ENCODE peak calls at places on chromosomes 6 and 20, in eight cellular contexts. One of them, this sample, is unnamed.
A peak's percentile ranks its signal among the peaks of the same experiment; 100 is the strongest.

GRCh38 chr20:47704746-47705496 is 80.4 kb downstream of the SULF2 start:
- DNase-seq in stimulated activated CD8-positive, alpha-beta memory T cell treated with anti-CD3 and anti-CD28 coated beads, Interleukin-4, amount 100 ng/mL, for 24 hours: no peak
- DNase-seq in effector CD4-positive, alpha-beta T cell: no peak
- DNase-seq in pancreas: no peak
- DNase-seq in activated T-helper 1 cell treated with Interleukin-2 at 50 U/mL for 16 hours: no peak
- DNase-seq in amniotic stem cell: no peak
- DNase-seq in activated naive CD8-positive, alpha-beta T cell treated with anti-CD3 and anti-CD28 coated beads for 36 hours: no peak
- DNase-seq in midbrain: no peak
- DNase-seq in this sample: no peak

GRCh38 chr20:17712708-17713107 is 12.9 kb downstream of the BANF2 start:
- DNase-seq in amniotic stem cell: no peak
- DNase-seq in stimulated activated CD8-positive, alpha-beta memory T cell treated with anti-CD3 and anti-CD28 coated beads, Interleukin-4, amount 100 ng/mL, for 24 hours: no peak
- DNase-seq in pancreas: no peak
- DNase-seq in activated naive CD8-positive, alpha-beta T cell treated with anti-CD3 and anti-CD28 coated beads for 36 hours: no peak
- DNase-seq in midbrain: no peak
- DNase-seq in activated T-helper 1 cell treated with Interleukin-2 at 50 U/mL for 16 hours: no peak
- DNase-seq in effector CD4-positive, alpha-beta T cell: no peak
- DNase-seq in this sample: no peak

GRCh38 chr6:124658053-124658452 is 304.2 kb upstream of the RNF217 start:
- DNase-seq in activated T-helper 1 cell treated with Interleukin-2 at 50 U/mL for 16 hours: no peak
- DNase-seq in midbrain: no peak
- DNase-seq in pancreas: no peak
- DNase-seq in activated naive CD8-positive, alpha-beta T cell treated with anti-CD3 and anti-CD28 coated beads for 36 hours: no peak
- DNase-seq in amniotic stem cell: no peak
- DNase-seq in effector CD4-positive, alpha-beta T cell: no peak
- DNase-seq in stimulated activated CD8-positive, alpha-beta memory T cell treated with anti-CD3 and anti-CD28 coated beads, Interleukin-4, amount 100 ng/mL, for 24 hours: no peak
- DNase-seq in this sample: no peak

GRCh38 chr6:27139753-27140522 is 107.6 kb upstream of the PRSS16 start:
- DNase-seq in stimulated activated CD8-positive, alpha-beta memory T cell treated with anti-CD3 and anti-CD28 coated beads, Interleukin-4, amount 100 ng/mL, for 24 hours: no peak
- DNase-seq in activated T-helper 1 cell treated with Interleukin-2 at 50 U/mL for 16 hours: no peak
- DNase-seq in amniotic stem cell: no peak
- DNase-seq in midbrain: no peak
- DNase-seq in pancreas: no peak
- DNase-seq in activated naive CD8-positive, alpha-beta T cell treated with anti-CD3 and anti-CD28 coated beads for 36 hours: peak; percentile 22
- DNase-seq in effector CD4-positive, alpha-beta T cell: no peak
- DNase-seq in this sample: no peak

GRCh38 chr6:113723182-113723581 is 134.0 kb upstream of the MARCKS start:
- DNase-seq in pancreas: no peak
- DNase-seq in effector CD4-positive, alpha-beta T cell: no peak
- DNase-seq in amniotic stem cell: no peak
- DNase-seq in stimulated activated CD8-positive, alpha-beta memory T cell treated with anti-CD3 and anti-CD28 coated beads, Interleukin-4, amount 100 ng/mL, for 24 hours: no peak
- DNase-seq in activated naive CD8-positive, alpha-beta T cell treated with anti-CD3 and anti-CD28 coated beads for 36 hours: no peak
- DNase-seq in midbrain: no peak
- DNase-seq in activated T-helper 1 cell treated with Interleukin-2 at 50 U/mL for 16 hours: no peak
- DNase-seq in this sample: no peak

GRCh38 chr6:170029416-170030283 is 261.2 kb downstream of the DLL1 start:
- DNase-seq in activated naive CD8-positive, alpha-beta T cell treated with anti-CD3 and anti-CD28 coated beads for 36 hours: no peak
- DNase-seq in stimulated activated CD8-positive, alpha-beta memory T cell treated with anti-CD3 and anti-CD28 coated beads, Interleukin-4, amount 100 ng/mL, for 24 hours: no peak
- DNase-seq in amniotic stem cell: no peak
- DNase-seq in activated T-helper 1 cell treated with Interleukin-2 at 50 U/mL for 16 hours: no peak
- DNase-seq in effector CD4-positive, alpha-beta T cell: no peak
- DNase-seq in midbrain: no peak
- DNase-seq in pancreas: no peak
- DNase-seq in this sample: no peak

GRCh38 chr20:45779011-45779915 is 12.4 kb downstream of the WFDC3 start:
- DNase-seq in midbrain: peak; percentile 17
- DNase-seq in stimulated activated CD8-positive, alpha-beta memory T cell treated with anti-CD3 and anti-CD28 coated beads, Interleukin-4, amount 100 ng/mL, for 24 hours: no peak
- DNase-seq in effector CD4-positive, alpha-beta T cell: no peak
- DNase-seq in pancreas: peak; percentile 92
- DNase-seq in amniotic stem cell: peak; percentile 92
- DNase-seq in activated T-helper 1 cell treated with Interleukin-2 at 50 U/mL for 16 hours: no peak
- DNase-seq in activated naive CD8-positive, alpha-beta T cell treated with anti-CD3 and anti-CD28 coated beads for 36 hours: no peak
- DNase-seq in this sample: no peak

GRCh38 chr20:31596831-31597482 is 8.1 kb upstream of the ID1 start:
- DNase-seq in activated T-helper 1 cell treated with Interleukin-2 at 50 U/mL for 16 hours: no peak
- DNase-seq in midbrain: no peak
- DNase-seq in pancreas: no peak
- DNase-seq in activated naive CD8-positive, alpha-beta T cell treated with anti-CD3 and anti-CD28 coated beads for 36 hours: no peak
- DNase-seq in stimulated activated CD8-positive, alpha-beta memory T cell treated with anti-CD3 and anti-CD28 coated beads, Interleukin-4, amount 100 ng/mL, for 24 hours: no peak
- DNase-seq in effector CD4-positive, alpha-beta T cell: no peak
- DNase-seq in amniotic stem cell: no peak
- DNase-seq in this sample: no peak

GRCh38 chr20:3628502-3629314 is 34.5 kb downstream of the GFRA4 start:
- DNase-seq in effector CD4-positive, alpha-beta T cell: no peak
- DNase-seq in amniotic stem cell: no peak
- DNase-seq in pancreas: no peak
- DNase-seq in stimulated activated CD8-positive, alpha-beta memory T cell treated with anti-CD3 and anti-CD28 coated beads, Interleukin-4, amount 100 ng/mL, for 24 hours: no peak
- DNase-seq in midbrain: no peak
- DNase-seq in activated T-helper 1 cell treated with Interleukin-2 at 50 U/mL for 16 hours: no peak
- DNase-seq in activated naive CD8-positive, alpha-beta T cell treated with anti-CD3 and anti-CD28 coated beads for 36 hours: no peak
- DNase-seq in this sample: no peak

GRCh38 chr6:28515676-28516075 is at the start of gene GPX6:
- DNase-seq in stimulated activated CD8-positive, alpha-beta memory T cell treated with anti-CD3 and anti-CD28 coated beads, Interleukin-4, amount 100 ng/mL, for 24 hours: no peak
- DNase-seq in amniotic stem cell: no peak
- DNase-seq in midbrain: no peak
- DNase-seq in effector CD4-positive, alpha-beta T cell: no peak
- DNase-seq in activated T-helper 1 cell treated with Interleukin-2 at 50 U/mL for 16 hours: no peak
- DNase-seq in pancreas: no peak
- DNase-seq in activated naive CD8-positive, alpha-beta T cell treated with anti-CD3 and anti-CD28 coated beads for 36 hours: no peak
- DNase-seq in this sample: no peak

GRCh38 chr6:8182209-8182845 is 80.0 kb upstream of the EEF1E1 start:
- DNase-seq in activated T-helper 1 cell treated with Interleukin-2 at 50 U/mL for 16 hours: no peak
- DNase-seq in effector CD4-positive, alpha-beta T cell: no peak
- DNase-seq in amniotic stem cell: no peak
- DNase-seq in stimulated activated CD8-positive, alpha-beta memory T cell treated with anti-CD3 and anti-CD28 coated beads, Interleukin-4, amount 100 ng/mL, for 24 hours: no peak
- DNase-seq in midbrain: no peak
- DNase-seq in activated naive CD8-positive, alpha-beta T cell treated with anti-CD3 and anti-CD28 coated beads for 36 hours: no peak
- DNase-seq in pancreas: no peak
- DNase-seq in this sample: no peak

This sample was measured in C1 segment of cervical spinal cord.